ENCODE peak calls at places on chromosomes 13 and 19, in five cellular contexts. K is HepG2, X is H1, Y is K562, J is GM12878. N is an unnamed sample.

GRCh38 chr19:55146078-55146647 is 2.8 kb downstream of the TNNT1 start:
- DNase-seq in K (no peak), J (no peak), X (peak; percentile 80), Y (peak; percentile 91), N (peak; percentile 91)

GRCh38 chr13:112241288-112241687 is 134.9 kb upstream of the SPACA7 start:
- DNase-seq in K (no peak), J (no peak), X (no peak), Y (no peak), N (no peak)

GRCh38 chr13:21309542-21310172 is 133.2 kb downstream of the MRPL57 start:
- DNase-seq in K (peak; percentile 41), Y (no peak), J (no peak), X (no peak), N (no peak)

GRCh38 chr13:34257980-34258379 is 440.0 kb downstream of the RFC3 start:
- DNase-seq in Y (no peak), X (no peak), J (no peak), K (no peak), N (no peak)

GRCh38 chr13:88802886-88803285 is 1131.7 kb downstream of the SLITRK5 start:
- DNase-seq in K (no peak), X (no peak), J (no peak), Y (no peak), N (no peak)

GRCh38 chr19:27935669-27936068 is 1277.3 kb downstream of the UQCRFS1 start:
- DNase-seq in Y (no peak), J (no peak), K (no peak), X (no peak), N (no peak)

GRCh38 chr13:50202485-50202884 is 187.2 kb downstream of the KCNRG start:
- DNase-seq in Y (no peak), J (no peak), X (no peak), K (no peak), N (no peak)

GRCh38 chr13:19587635-19588300 is 26.4 kb upstream of the TPTE2 start:
- DNase-seq in K (peak; percentile 70), Y (peak; percentile 26), J (no peak), X (no peak), N (peak; percentile 62)

GRCh38 chr13:100787899-100788298 is 113.3 kb upstream of the TMTC4 start:
- DNase-seq in K (no peak), Y (no peak), X (no peak), J (no peak), N (no peak)

GRCh38 chr19:7006305-7006704 is 14.9 kb downstream of the MBD3L2B start:
- DNase-seq in X (no peak), Y (peak; percentile 13), K (no peak), J (no peak), N (no peak)

GRCh38 chr13:44759222-44759721 is 183.1 kb upstream of the TSC22D1 start:
- DNase-seq in X (no peak), Y (no peak), K (no peak), J (no peak), N (no peak)

GRCh38 chr13:50592412-50593145 is 250.9 kb downstream of the DLEU7 start:
- DNase-seq in Y (no peak), K (no peak), J (no peak), X (no peak), N (no peak)

GRCh38 chr13:32940601-32941000 is 75.6 kb upstream of the KL start:
- DNase-seq in Y (no peak), X (no peak), J (no peak), K (no peak), N (no peak)

GRCh38 chr19:19537321-19538048 is 580 bp upstream of the CILP2 start:
- DNase-seq in X (no peak), J (no peak), Y (no peak), K (no peak), N (peak; percentile 64)

GRCh38 chr13:41751277-41751676 is 209.6 kb downstream of the VWA8 start:
- DNase-seq in J (no peak), K (no peak), X (no peak), Y (peak; percentile 42), N (no peak)

GRCh38 chr13:45362939-45363338 is 22.0 kb upstream of the TPT1 start:
- DNase-seq in K (peak; percentile 25), Y (peak; percentile 71), J (no peak), X (peak; percentile 81), N (peak; percentile 89)

GRCh38 chr13:112452380-112453206 is 76.4 kb downstream of the SPACA7 start:
- DNase-seq in J (no peak), X (peak; percentile 45), Y (no peak), K (no peak), N (no peak)

GRCh38 chr13:32075150-32075851 is 43.7 kb downstream of the FRY start:
- DNase-seq in X (no peak), K (peak; percentile 80), J (no peak), Y (no peak), N (no peak)

GRCh38 chr19:7710616-7711015 is 8.7 kb upstream of the FCER2 start:
- DNase-seq in X (no peak), Y (no peak), K (no peak), J (no peak), N (no peak)

GRCh38 chr13:107473255-107473654 is 742.1 kb downstream of the LIG4 start:
- DNase-seq in X (no peak), K (no peak), J (no peak), Y (no peak), N (no peak)

GRCh38 chr19:19642506-19643157 is 825 bp downstream of the GMIP start:
- DNase-seq in X (no peak), K (no peak), J (no peak), Y (peak; percentile 44), N (no peak)

GRCh38 chr19:401836-402535 is 7.0 kb downstream of the C2CD4C start:
- DNase-seq in X (peak; percentile 46), K (no peak), J (no peak), Y (no peak), N (no peak)

GRCh38 chr13:45595968-45596367 is 19.6 kb downstream of the ERICH6B start:
- DNase-seq in Y (no peak), K (no peak), J (no peak), X (no peak), N (peak; percentile 30)

GRCh38 chr13:112876305-112877000 is 92.6 kb upstream of the MCF2L start:
- DNase-seq in K (no peak), J (no peak), X (no peak), Y (no peak), N (no peak)

GRCh38 chr13:45120967-45121366 is 657 bp downstream of the GTF2F2 start:
- DNase-seq in J (no peak), X (no peak), K (no peak), Y (no peak), N (no peak)

GRCh38 chr13:97221491-97221890 is 642 bp upstream of the MBNL2 start:
- DNase-seq in J (no peak), X (no peak), K (no peak), Y (no peak), N (no peak)

GRCh38 chr13:97224544-97225324 is 2.6 kb downstream of the MBNL2 start:
- DNase-seq in K (peak; percentile 66), X (no peak), J (no peak), Y (no peak), N (peak; percentile 69)

GRCh38 chr13:97223711-97224461 is 1.8 kb downstream of the MBNL2 start:
- DNase-seq in X (peak; percentile 52), Y (peak; percentile 28), J (no peak), K (peak; percentile 64), N (peak; percentile 67)

GRCh38 chr13:97221989-97222700 is at the start of gene MBNL2:
- DNase-seq in J (peak; percentile 77), K (peak; percentile 90), X (peak; percentile 79), Y (peak; percentile 86), N (peak; percentile 80)

GRCh38 chr13:97222934-97223710 is 989 bp downstream of the MBNL2 start:
- DNase-seq in K (no peak), J (no peak), X (no peak), Y (no peak), N (peak; percentile 49)
- TF ChIP-seq CREB1 in K (no peak), J (no peak), X (no peak), Y (no peak), N (no peak)

GRCh38 chr19:45114116-45114515 is 21.1 kb downstream of the PPP1R37 start:
- DNase-seq in J (no peak), Y (no peak), X (no peak), K (no peak), N (no peak)
- H3K4me2 ChIP-seq in J (no peak overlapping the region), Y (no peak overlapping the region), X (no peak overlapping the region), K (no peak overlapping the region), N (no peak overlapping the region)

DNA sequence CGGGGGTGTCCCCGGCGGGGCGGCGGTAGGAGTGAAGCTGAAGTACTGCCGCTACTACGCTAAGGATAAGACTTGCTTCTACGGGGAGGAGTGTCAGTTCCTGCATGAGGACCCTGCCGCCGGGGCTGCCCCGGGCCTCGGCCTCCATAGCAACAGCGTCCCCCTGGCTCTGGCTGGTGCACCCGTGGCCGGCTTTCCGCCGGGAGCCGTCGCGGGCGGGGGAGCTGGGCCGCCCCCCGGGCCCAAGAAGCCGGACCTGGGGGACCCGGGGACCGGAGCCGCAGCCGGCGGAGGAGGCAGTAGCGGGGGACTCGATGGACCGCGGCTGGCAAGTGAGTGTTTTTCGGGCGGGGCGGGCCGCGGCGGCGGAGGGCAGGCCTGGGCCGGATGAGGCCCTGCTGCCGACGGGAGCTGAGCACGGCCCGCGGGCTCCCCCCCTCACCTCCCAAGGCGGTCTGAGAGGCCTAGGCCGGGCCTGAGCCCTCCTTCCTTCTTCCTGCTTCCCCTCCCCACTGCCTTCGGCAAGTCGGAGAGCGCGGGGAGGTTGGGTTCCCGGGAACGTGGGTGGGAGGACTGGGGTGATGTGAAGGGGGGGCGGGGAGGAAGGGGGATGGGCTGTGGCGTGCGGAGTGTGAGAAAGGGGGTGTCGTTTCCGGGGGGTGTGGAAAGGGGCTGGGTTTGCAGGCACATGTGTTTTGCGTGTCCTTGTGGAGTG is 568 bp downstream of the PAN3 start:
- DNase-seq in J (peak; percentile 80), K (peak; percentile 75), Y (peak; percentile 85), X (peak; percentile 86), N (peak; percentile 85)
- TF ChIP-seq CTCF in J (no peak), K (no peak), Y (no peak), X (no peak), N (no peak)

GRCh38 chr19:46812898-46813569 is 24.6 kb upstream of the SLC1A5 start:
- DNase-seq in Y (peak; percentile 48), X (peak; percentile 55), J (no peak), K (peak; percentile 26), N (no peak)

GRCh38 chr19:46815833-46816627 is 27.6 kb upstream of the SLC1A5 start:
- DNase-seq in X (no peak), J (no peak), Y (no peak), K (peak; percentile 67), N (no peak)

GRCh38 chr19:46809534-46810272 is 21.3 kb upstream of the SLC1A5 start:
- DNase-seq in K (no peak), Y (no peak), J (no peak), X (no peak), N (no peak)

GRCh38 chr19:46818812-46819211 is 30.4 kb upstream of the SLC1A5 start:
- DNase-seq in Y (peak; percentile 76), X (peak; percentile 54), K (peak; percentile 63), J (no peak), N (peak; percentile 69)

DNA sequence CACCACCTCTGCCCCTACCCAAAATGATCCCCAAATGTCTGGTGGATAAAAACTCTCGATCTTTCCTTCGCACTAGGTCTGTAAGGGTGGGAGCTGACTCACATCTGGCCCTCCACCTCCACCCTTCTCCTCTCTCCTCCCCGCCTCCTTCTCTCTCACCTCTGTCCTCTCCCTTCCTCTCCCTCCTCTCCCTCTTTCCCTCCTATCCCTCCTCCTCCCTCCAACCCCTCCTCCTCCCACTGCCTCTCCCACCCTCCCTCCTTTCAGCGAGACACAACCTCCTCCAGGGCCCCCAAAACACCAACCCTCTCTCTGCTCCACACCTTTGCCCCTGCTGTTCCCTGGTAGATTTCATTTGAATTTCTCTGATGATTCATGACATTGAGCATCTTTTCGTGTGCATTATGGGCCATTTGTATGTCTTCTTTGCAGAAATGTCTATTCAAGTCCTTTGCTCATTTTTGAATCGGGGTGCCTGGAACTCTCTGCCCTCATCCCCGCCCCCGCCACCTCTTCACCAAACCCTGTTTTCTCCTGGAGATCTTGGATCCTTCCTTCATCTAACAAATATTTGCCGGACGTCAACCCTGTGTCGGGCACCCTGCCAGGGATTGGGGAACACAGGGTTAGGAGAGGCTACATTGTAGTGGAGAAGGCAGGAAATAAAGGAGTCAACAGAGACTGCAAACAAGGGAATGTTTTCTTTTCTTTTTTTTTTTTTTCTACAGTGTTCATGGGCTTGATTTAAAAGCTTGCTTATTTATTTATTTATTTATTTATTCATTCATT is 25.4 kb upstream of the SLC1A5 start:
- DNase-seq in J (no peak), Y (no peak), X (no peak), K (peak; percentile 56), N (no peak)
- TF ChIP-seq CREB1 in J (no peak), Y (no peak), X (no peak), K (no peak), N (no peak)

N was measured in GM23338.